ENCODE peak calls at places on chromosomes 3 and 15, in ten cellular contexts. C is HFF-Myc; S is Peyer's patch; Q is CD4-positive, alpha-beta memory T cell; D is neuronal stem cell; O is suprapubic skin; U is dorsolateral prefrontal cortex; N is cardiac fibroblast; Z is heart left ventricle; B is IMR-90. R is an unnamed sample.

GRCh38 chr3:30344288-30344687 is 262.1 kb upstream of the TGFBR2 start:
- DNase-seq in C (no peak), S (no peak), Q (no peak), D (no peak), O (no peak), U (no peak), N (no peak), Z (no peak), B (no peak), R (no peak)

GRCh38 chr3:13332740-13333139 is 87.4 kb downstream of the NUP210 start:
- DNase-seq in C (no peak), S (no peak), Q (no peak), D (no peak), O (no peak), U (peak; percentile 56), N (no peak), Z (no peak), B (no peak), R (no peak)

GRCh38 chr3:16885588-16885903 is 791 bp downstream of the PLCL2 start:
- DNase-seq in C (no peak), S (no peak), Q (no peak), D (no peak), O (no peak), U (no peak), N (no peak), Z (no peak), B (no peak), R (no peak)

GRCh38 chr15:28920781-28921331 is 35.1 kb downstream of the APBA2 start:
- DNase-seq in C (no peak), S (no peak), Q (no peak), D (no peak), O (peak; percentile 28), U (no peak), N (no peak), Z (no peak), B (no peak), R (no peak)

GRCh38 chr3:112619295-112619694 is 21.6 kb downstream of the CCDC80 start:
- DNase-seq in C (no peak), S (no peak), Q (no peak), D (no peak), O (no peak), U (no peak), N (peak; percentile 75), Z (no peak), B (peak; percentile 51), R (no peak)

GRCh38 chr3:184774996-184775715 is 36.8 kb upstream of the VPS8 start:
- DNase-seq in C (no peak), S (no peak), Q (no peak), D (no peak), O (no peak), U (no peak), N (no peak), Z (no peak), B (no peak), R (no peak)

GRCh38 chr3:15645740-15646490 is 44.4 kb downstream of the BTD start:
- DNase-seq in C (peak; percentile 81), S (no peak), Q (no peak), D (no peak), O (no peak), U (no peak), N (peak; percentile 96), Z (no peak), B (peak; percentile 94), R (peak; percentile 92)

GRCh38 chr15:87619161-87619960 is 637.2 kb downstream of the NTRK3 start:
- DNase-seq in C (peak; percentile 85), S (no peak), Q (no peak), D (no peak), O (no peak), U (no peak), N (peak; percentile 94), Z (no peak), B (peak; percentile 44), R (no peak)

DNA sequence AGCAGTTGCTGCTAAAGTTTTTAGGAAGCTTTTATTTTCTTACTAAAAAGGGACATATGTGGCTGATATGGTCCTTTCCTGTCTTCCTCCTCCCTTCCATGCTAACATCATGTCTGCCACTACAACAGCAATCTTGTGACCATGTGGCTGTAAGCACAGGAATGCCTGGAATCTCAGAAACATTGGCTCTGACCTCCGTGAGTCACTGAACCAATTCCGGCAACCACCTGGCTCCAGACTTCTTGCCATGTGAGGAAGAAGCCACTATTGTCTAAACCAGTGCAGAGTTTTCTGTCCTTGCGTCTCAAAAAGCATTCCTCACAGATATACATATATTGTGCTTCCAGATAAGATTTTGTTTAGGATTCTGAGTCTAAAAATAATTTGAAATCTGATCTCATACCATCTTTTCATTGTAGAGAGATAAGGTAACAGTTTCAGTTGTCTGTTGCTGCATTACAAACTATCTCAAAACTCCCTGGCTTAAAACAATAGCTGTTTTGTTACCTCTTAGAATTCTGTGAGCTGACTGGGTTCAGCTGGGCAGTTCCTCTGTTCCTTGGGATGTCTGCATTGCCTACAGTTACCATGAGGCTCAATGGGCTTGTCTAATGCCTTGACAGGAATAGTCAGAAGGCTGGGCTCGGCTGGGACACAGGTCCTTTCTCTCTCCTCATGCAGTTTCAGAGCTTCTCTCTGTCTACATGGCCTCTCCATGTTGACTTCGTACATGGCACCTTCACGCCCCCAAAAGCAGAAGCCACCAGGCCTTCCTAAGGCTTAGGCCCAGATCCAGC is 77.3 kb upstream of the MAGI1 start:
- DNase-seq in C (peak; percentile 98), S (no peak), Q (no peak), D (peak; percentile 14), O (no peak), U (no peak), N (peak; percentile 98), Z (peak; percentile 64), B (peak; percentile 98), R (peak; percentile 86)
- H3K4me3 ChIP-seq in C (no peak overlapping the region), S (no peak overlapping the region), Q (no peak overlapping the region), D (no peak overlapping the region), O (no peak overlapping the region), U (no peak overlapping the region), N (no peak overlapping the region), Z (no peak overlapping the region), B (no peak overlapping the region), R (no peak overlapping the region)

GRCh38 chr15:100889359-100890058 is 9.9 kb downstream of the ALDH1A3 start:
- DNase-seq in C (peak; percentile 36), S (no peak), Q (no peak), D (no peak), O (peak; percentile 77), U (no peak), N (peak; percentile 91), Z (peak; percentile 56), B (peak; percentile 85), R (peak; percentile 59)
- H3K4me3 ChIP-seq in C (no peak overlapping the region), S (no peak overlapping the region), Q (no peak overlapping the region), D (no peak overlapping the region), O (no peak overlapping the region), U (no peak overlapping the region), N (no peak overlapping the region), Z (no peak overlapping the region), B (no peak overlapping the region), R (no peak overlapping the region)

GRCh38 chr15:36883705-36884355 is 216.5 kb downstream of the MEIS2 start:
- DNase-seq in C (peak; percentile 56), S (peak; percentile 79), Q (peak; percentile 14), D (peak; percentile 94), O (peak; percentile 91), U (peak; percentile 84), N (peak; percentile 91), Z (peak; percentile 86), B (peak; percentile 86), R (peak; percentile 53)

GRCh38 chr15:36880913-36881290 is 219.4 kb downstream of the MEIS2 start:
- DNase-seq in C (no peak), S (no peak), Q (no peak), D (no peak), O (no peak), U (no peak), N (no peak), Z (no peak), B (no peak), R (no peak)

GRCh38 chr15:36884404-36885335 is 215.7 kb downstream of the MEIS2 start:
- DNase-seq in C (no peak), S (no peak), Q (no peak), D (peak; percentile 17), O (no peak), U (no peak), N (no peak), Z (no peak), B (no peak), R (no peak)

GRCh38 chr15:36880226-36880912 is 220.0 kb downstream of the MEIS2 start:
- DNase-seq in C (no peak), S (no peak), Q (no peak), D (peak; percentile 38), O (peak; percentile 72), U (no peak), N (no peak), Z (no peak), B (no peak), R (no peak)

GRCh38 chr15:36882487-36883108 is 217.8 kb downstream of the MEIS2 start:
- DNase-seq in C (no peak), S (no peak), Q (no peak), D (peak; percentile 41), O (no peak), U (no peak), N (peak; percentile 8), Z (no peak), B (no peak), R (no peak)
- H3K4me3 ChIP-seq in C (peak overlapping the region; percentile 39), S (peak overlapping the region; percentile 11), Q (no peak overlapping the region), D (no peak overlapping the region), O (peak overlapping the region; percentile 23), U (no peak overlapping the region), N (peak overlapping the region; percentile 31), Z (peak overlapping the region; percentile 29), B (peak overlapping the region; percentile 45), R (peak overlapping the region; percentile 4)

DNA sequence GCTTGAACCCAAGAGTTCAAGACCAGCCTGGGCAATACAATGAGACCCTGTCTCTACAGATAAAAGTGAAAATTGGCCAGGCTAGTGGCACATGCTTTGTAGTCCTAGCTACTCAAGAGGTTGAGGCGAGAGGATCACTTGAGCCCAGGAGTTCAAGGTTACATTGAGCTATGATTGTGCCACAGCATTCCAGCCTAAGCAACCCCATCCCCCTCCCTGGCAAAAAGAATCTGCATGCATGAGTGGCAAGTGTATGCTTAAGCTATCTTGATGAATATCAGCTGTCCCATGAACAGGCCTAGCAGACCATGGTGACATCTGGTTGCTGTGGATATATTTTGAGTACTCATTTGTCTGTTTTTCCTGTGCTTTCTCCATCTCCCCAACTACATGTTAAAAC is 4.7 kb downstream of the ATRIP start:
- DNase-seq in C (no peak), S (no peak), Q (no peak), D (no peak), O (no peak), U (no peak), N (no peak), Z (no peak), B (no peak), R (no peak)
- H3K4me3 ChIP-seq in C (no peak overlapping the region), S (no peak overlapping the region), Q (no peak overlapping the region), D (no peak overlapping the region), O (no peak overlapping the region), U (no peak overlapping the region), N (no peak overlapping the region), Z (no peak overlapping the region), B (no peak overlapping the region), R (no peak overlapping the region)

GRCh38 chr3:8552223-8552762 is 50.7 kb downstream of the LMCD1 start:
- DNase-seq in C (no peak), S (no peak), Q (no peak), D (no peak), O (no peak), U (no peak), N (no peak), Z (no peak), B (no peak), R (no peak)
- H3K4me3 ChIP-seq in C (no peak overlapping the region), S (no peak overlapping the region), Q (no peak overlapping the region), D (no peak overlapping the region), O (no peak overlapping the region), U (no peak overlapping the region), N (no peak overlapping the region), Z (no peak overlapping the region), B (no peak overlapping the region), R (no peak overlapping the region)

R was measured in skeletal muscle cell.